ENCODE peak calls at places on chromosomes 13 and 19, in seven cellular contexts. P is naive thymus-derived CD4-positive, alpha-beta T cell; T is kidney tubule cell; X is stimulated activated CD8-positive, alpha-beta memory T cell treated with anti-CD3 and anti-CD28 coated beads, Interleukin-12 subunit alpha, Interleukin-12 subunit beta, amount 100 ng/mL, for 4 hours; I is NCI-H1092; L is T-helper 1 cell; A is NCI-H1417. U is an unnamed sample.

GRCh38 chr19:3118232-3119070 is 17.4 kb upstream of the GNA15 start:
- DNase-seq in P (no peak), T (no peak), X (no peak), I (no peak), L (no peak), A (no peak), U (no peak)

GRCh38 chr13:76971215-76971614 is 20.7 kb upstream of the CLN5 start:
- DNase-seq in P (no peak), T (no peak), X (no peak), I (no peak), L (no peak), A (no peak), U (no peak)

GRCh38 chr19:1992759-1993260 is 22.7 kb downstream of the BTBD2 start:
- DNase-seq in P (no peak), T (no peak), X (no peak), I (no peak), L (no peak), A (no peak), U (no peak)

GRCh38 chr19:5595745-5596144 is 26.8 kb downstream of the SAFB2 start:
- DNase-seq in P (no peak), T (no peak), X (no peak), I (no peak), L (no peak), A (no peak), U (no peak)

GRCh38 chr13:87089391-87089790 is 581.8 kb upstream of the SLITRK5 start:
- DNase-seq in P (no peak), T (no peak), X (no peak), I (no peak), L (no peak), A (no peak), U (no peak)

GRCh38 chr13:101053694-101054093 is 362.6 kb downstream of the NALCN start:
- DNase-seq in P (no peak), T (no peak), X (no peak), I (no peak), L (no peak), A (no peak), U (no peak)

GRCh38 chr19:44637390-44637764 is 6.3 kb upstream of the PVR start:
- DNase-seq in P (no peak), T (no peak), X (no peak), I (no peak), L (no peak), A (no peak), U (no peak)

GRCh38 chr19:47735131-47735530 is 10.2 kb upstream of the NOP53 start:
- DNase-seq in P (no peak), T (no peak), X (no peak), I (no peak), L (no peak), A (no peak), U (no peak)

GRCh38 chr19:13100031-13100588 is 2.5 kb downstream of the LYL1 start:
- DNase-seq in P (peak; percentile 49), T (peak; percentile 47), X (no peak), I (no peak), L (peak; percentile 35), A (no peak), U (no peak)

GRCh38 chr19:8151499-8152035 is 2.2 kb upstream of the FBN3 start:
- DNase-seq in P (no peak), T (no peak), X (no peak), I (no peak), L (no peak), A (no peak), U (no peak)

GRCh38 chr19:13978306-13978705 is 26.0 kb downstream of the DCAF15 start:
- DNase-seq in P (no peak), T (peak; percentile 18), X (no peak), I (peak; percentile 28), L (no peak), A (no peak), U (peak; percentile 34)

GRCh38 chr13:41699759-41700158 is 242.4 kb downstream of the RGCC start:
- DNase-seq in P (no peak), T (no peak), X (no peak), I (no peak), L (no peak), A (no peak), U (no peak)

GRCh38 chr13:24866488-24866887 is 102.5 kb downstream of the RNF17 start:
- DNase-seq in P (no peak), T (no peak), X (no peak), I (no peak), L (no peak), A (no peak), U (no peak)

GRCh38 chr19:5632241-5632612 is 9.3 kb downstream of the SAFB start:
- DNase-seq in P (no peak), T (no peak), X (no peak), I (no peak), L (no peak), A (no peak), U (no peak)

GRCh38 chr19:36060430-36060829 is 5.7 kb downstream of the WDR62 start:
- DNase-seq in P (no peak), T (peak; percentile 56), X (no peak), I (no peak), L (no peak), A (no peak), U (peak; percentile 41)

GRCh38 chr19:8820234-8820633 is 11.9 kb downstream of the ZNF558 start:
- DNase-seq in P (no peak), T (no peak), X (no peak), I (no peak), L (no peak), A (no peak), U (no peak)

GRCh38 chr19:10256551-10256950 is 4.5 kb downstream of the MRPL4 start:
- DNase-seq in P (no peak), T (no peak), X (no peak), I (no peak), L (no peak), A (no peak), U (no peak)

GRCh38 chr13:45422731-45423130 is 4.6 kb upstream of the SLC25A30 start:
- DNase-seq in P (no peak), T (no peak), X (no peak), I (no peak), L (no peak), A (no peak), U (no peak)

GRCh38 chr13:25137624-25137892 is 34.5 kb downstream of the AMER2 start:
- DNase-seq in P (no peak), T (no peak), X (no peak), I (no peak), L (no peak), A (peak; percentile 26), U (no peak)

GRCh38 chr19:7159105-7159933 is 89.8 kb downstream of the ZNF557 start:
- DNase-seq in P (no peak), T (no peak), X (no peak), I (no peak), L (no peak), A (peak; percentile 14), U (peak; percentile 75)

GRCh38 chr13:102530751-102531150 is 66.0 kb upstream of the TPP2 start:
- DNase-seq in P (no peak), T (no peak), X (no peak), I (no peak), L (no peak), A (no peak), U (no peak)

GRCh38 chr19:50478901-50479715 is 2.5 kb upstream of the GARIN5A start:
- DNase-seq in P (no peak), T (no peak), X (no peak), I (no peak), L (no peak), A (no peak), U (peak; percentile 77)

GRCh38 chr19:46408611-46409039 is 4.7 kb downstream of the CCDC8 start:
- DNase-seq in P (no peak), T (peak; percentile 32), X (no peak), I (no peak), L (no peak), A (peak; percentile 21), U (no peak)

GRCh38 chr19:16127080-16127479 is 15.4 kb downstream of the RAB8A start:
- DNase-seq in P (no peak), T (no peak), X (no peak), I (no peak), L (no peak), A (no peak), U (no peak)

GRCh38 chr13:20684535-20684934 is 19.0 kb upstream of the IL17D start:
- DNase-seq in P (no peak), T (no peak), X (no peak), I (no peak), L (no peak), A (no peak), U (no peak)

GRCh38 chr13:95075506-95075905 is 225.7 kb downstream of the ABCC4 start:
- DNase-seq in P (no peak), T (no peak), X (no peak), I (no peak), L (no peak), A (no peak), U (peak; percentile 38)

GRCh38 chr13:64099994-64100393 is 2684.3 kb upstream of the PCDH20 start:
- DNase-seq in P (no peak), T (no peak), X (no peak), I (no peak), L (no peak), A (peak; percentile 58), U (no peak)

GRCh38 chr19:1941146-1942077 is at the start of gene CSNK1G2:
- DNase-seq in P (peak; percentile 47), T (no peak), X (no peak), I (no peak), L (no peak), A (no peak), U (no peak)

GRCh38 chr13:109610517-109610916 is 175.9 kb downstream of the IRS2 start:
- DNase-seq in P (peak; percentile 14), T (peak; percentile 20), X (no peak), I (no peak), L (peak; percentile 9), A (no peak), U (peak; percentile 49)

GRCh38 chr19:38852231-38853044 is 2.7 kb upstream of the HNRNPL start:
- DNase-seq in P (peak; percentile 58), T (peak; percentile 87), X (peak; percentile 53), I (no peak), L (peak; percentile 52), A (peak; percentile 39), U (peak; percentile 73)

GRCh38 chr13:103573446-103573845 is 507.2 kb upstream of the SLC10A2 start:
- DNase-seq in P (no peak), T (no peak), X (no peak), I (no peak), L (no peak), A (no peak), U (no peak)

GRCh38 chr19:13013649-13014048 is 18.4 kb downstream of the NFIX start:
- DNase-seq in P (no peak), T (no peak), X (no peak), I (no peak), L (no peak), A (no peak), U (no peak)

GRCh38 chr19:50921391-50922315 is 10.5 kb upstream of the KLK4 start:
- DNase-seq in P (no peak), T (peak; percentile 51), X (no peak), I (no peak), L (no peak), A (peak; percentile 92), U (peak; percentile 93)

U was measured in SJCRH30.